ENCODE peak calls at places on chromosomes 16 and 17, in six cellular contexts. N is AG08395, B is left cardiac atrium, G is non-pigmented ciliary epithelial cell, P is T-helper 1 cell, O is iPS-NIHi11. D is an unnamed sample.

GRCh38 chr16:31715915-31716314 is 157.7 kb upstream of the ZNF267 start:
- DNase-seq in G (no peak), O (no peak), B (no peak), N (no peak), P (no peak), D (no peak)

GRCh38 chr16:9008335-9009260 is 44.9 kb upstream of the USP7 start:
- DNase-seq in P (peak; percentile 29), N (peak; percentile 90), B (peak; percentile 79), O (peak; percentile 94), G (no peak), D (peak; percentile 65)

GRCh38 chr17:65677932-65678331 is 116.5 kb upstream of the AXIN2 start:
- DNase-seq in G (no peak), N (peak; percentile 20), O (no peak), B (no peak), P (no peak), D (peak; percentile 14)

GRCh38 chr17:44496815-44497214 is 6.4 kb downstream of the GPATCH8 start:
- DNase-seq in P (no peak), B (no peak), N (no peak), O (no peak), G (no peak), D (no peak)

GRCh38 chr17:37743612-37743874 is 1.3 kb downstream of the HNF1B start:
- DNase-seq in N (no peak), O (peak; percentile 26), B (no peak), P (no peak), G (no peak), D (no peak)

GRCh38 chr16:4800290-4801041 is 2.0 kb downstream of the ROGDI start:
- DNase-seq in O (no peak), G (no peak), P (no peak), N (no peak), B (peak; percentile 52), D (no peak)

GRCh38 chr17:45980855-45981254 is 18.2 kb upstream of the STH start:
- DNase-seq in G (no peak), P (no peak), O (no peak), N (no peak), B (no peak), D (no peak)

GRCh38 chr16:53068423-53068833 is 13.6 kb downstream of the CHD9 start:
- DNase-seq in O (no peak), G (no peak), N (no peak), B (no peak), P (no peak), D (no peak)

GRCh38 chr17:8138672-8139371 is 13.4 kb downstream of the PER1 start:
- DNase-seq in G (peak; percentile 89), O (peak; percentile 87), B (peak; percentile 94), P (peak; percentile 87), N (peak; percentile 93), D (peak; percentile 95)

GRCh38 chr17:64315032-64315490 is 52.0 kb upstream of the TEX2 start:
- DNase-seq in G (no peak), B (peak; percentile 93), O (no peak), P (no peak), N (peak; percentile 60), D (no peak)

GRCh38 chr16:2827481-2827790 is 2.7 kb upstream of the ZG16B start:
- DNase-seq in B (no peak), O (no peak), G (no peak), P (no peak), N (no peak), D (no peak)

GRCh38 chr17:42980766-42981397 is 517 bp downstream of the RUNDC1 start:
- DNase-seq in O (peak; percentile 85), B (peak; percentile 41), G (no peak), N (peak; percentile 60), P (peak; percentile 28), D (peak; percentile 46)

GRCh38 chr17:69227536-69227935 is 1.1 kb downstream of the ABCA10 start:
- DNase-seq in N (no peak), O (no peak), P (no peak), B (no peak), G (no peak), D (no peak)

GRCh38 chr16:9495824-9496223 is 404.4 kb downstream of the HAPSTR1 start:
- DNase-seq in P (no peak), B (no peak), G (no peak), N (no peak), O (no peak), D (no peak)

GRCh38 chr17:48723555-48724239 is 712 bp downstream of the PRAC2 start:
- DNase-seq in O (no peak), N (no peak), G (no peak), P (no peak), B (no peak), D (peak; percentile 63)

GRCh38 chr16:57367111-57367752 is 5.1 kb upstream of the CX3CL1 start:
- DNase-seq in G (no peak), O (no peak), P (no peak), B (no peak), N (peak; percentile 39), D (peak; percentile 68)

GRCh38 chr17:75601057-75601987 is 13.7 kb downstream of the MYO15B start:
- DNase-seq in B (no peak), N (peak; percentile 56), P (no peak), G (no peak), O (peak; percentile 90), D (peak; percentile 38)

GRCh38 chr17:5584383-5584951 is at the start of gene NLRP1:
- DNase-seq in P (peak; percentile 86), O (peak; percentile 40), B (peak; percentile 94), N (peak; percentile 95), G (peak; percentile 75), D (peak; percentile 89)

GRCh38 chr16:8257561-8257960 is 332.8 kb downstream of the TMEM114 start:
- DNase-seq in N (no peak), G (no peak), P (no peak), O (no peak), B (no peak), D (no peak)

GRCh38 chr17:49882434-49882833 is 34.6 kb upstream of the TAC4 start:
- DNase-seq in P (no peak), B (no peak), O (no peak), G (no peak), N (no peak), D (no peak)

GRCh38 chr16:87602821-87603683 is 744 bp downstream of the JPH3 start:
- DNase-seq in P (no peak), N (no peak), O (peak; percentile 77), G (no peak), B (no peak), D (no peak)

GRCh38 chr17:73232587-73233373 is 28.9 kb downstream of the CPSF4L start:
- DNase-seq in G (no peak), B (no peak), O (peak; percentile 84), N (peak; percentile 44), P (peak; percentile 17), D (peak; percentile 39)

GRCh38 chr17:48100591-48101011 is 677 bp downstream of the CBX1 start:
- DNase-seq in O (peak; percentile 75), G (no peak), N (peak; percentile 34), B (peak; percentile 67), P (no peak), D (no peak)

GRCh38 chr16:51683882-51684281 is 532.8 kb upstream of the SALL1 start:
- DNase-seq in B (no peak), G (no peak), O (no peak), P (no peak), N (no peak), D (no peak)

GRCh38 chr17:20214807-20215206 is 205.6 kb downstream of the SPECC1 start:
- DNase-seq in N (no peak), P (no peak), O (no peak), B (no peak), G (no peak), D (no peak)

GRCh38 chr16:1218061-1218929 is 6.8 kb downstream of the TPSG1 start:
- DNase-seq in G (no peak), P (no peak), N (no peak), B (no peak), O (no peak), D (no peak)

GRCh38 chr17:56185905-56186783 is 32.9 kb downstream of the ANKFN1 start:
- DNase-seq in N (peak; percentile 70), G (peak; percentile 41), O (no peak), B (no peak), P (no peak), D (peak; percentile 64)

GRCh38 chr17:35749560-35750412 is 3.3 kb downstream of the GAS2L2 start:
- DNase-seq in P (no peak), G (no peak), N (peak; percentile 35), B (no peak), O (peak; percentile 69), D (no peak)

GRCh38 chr17:59356543-59357218 is 25.2 kb downstream of the YPEL2 start:
- DNase-seq in O (no peak), B (no peak), N (no peak), G (no peak), P (no peak), D (no peak)

GRCh38 chr17:34135841-34136240 is 119.2 kb upstream of the CCL2 start:
- DNase-seq in N (no peak), O (peak; percentile 29), G (no peak), P (no peak), B (no peak), D (no peak)

GRCh38 chr17:28406478-28406824 is 439 bp upstream of the SLC46A1 start:
- DNase-seq in N (no peak), O (peak; percentile 41), B (no peak), P (no peak), G (no peak), D (no peak)

GRCh38 chr16:30893082-30893743 is 664 bp downstream of the BCL7C start:
- DNase-seq in B (no peak), O (peak; percentile 50), N (no peak), G (no peak), P (no peak), D (no peak)

GRCh38 chr16:56519459-56520250 is at the start of gene BBS2:
- DNase-seq in N (peak; percentile 97), G (peak; percentile 17), P (peak; percentile 81), B (peak; percentile 94), O (peak; percentile 93), D (peak; percentile 80)

D was measured in RPMI7951.